ENCODE peak calls at places on chromosomes 2 and 18, in six cellular contexts. K, E, W, J, B and C are unnamed samples. For H3K27me3, the result is how much of the 10 kb centered on the place peaks cover.

GRCh38 chr18:23970161-23971153 is 44.1 kb upstream of the TTC39C start:
- DNase-seq in K (no peak), E (no peak), W (no peak), J (no peak), B (peak), C (no peak)

GRCh38 chr2:55590810-55591440 is 26.5 kb downstream of the PPP4R3B start:
- DNase-seq in K (no peak), E (no peak), W (peak), J (no peak), B (no peak), C (no peak)

GRCh38 chr2:20409039-20409438 is 37.8 kb upstream of the RHOB start:
- DNase-seq in K (no peak), E (no peak), W (no peak), J (no peak), B (no peak), C (no peak)

GRCh38 chr2:220437938-220438337 is 810.5 kb downstream of the SLC4A3 start:
- DNase-seq in K (no peak), E (no peak), W (no peak), J (no peak), B (no peak), C (no peak)

GRCh38 chr2:191041418-191042161 is 27.6 kb upstream of the STAT1 start:
- DNase-seq in K (no peak), E (peak), W (no peak), J (peak), B (no peak), C (peak)

GRCh38 chr2:237705225-237705524 is 77.8 kb downstream of the LRRFIP1 start:
- DNase-seq in K (no peak), E (peak), W (no peak), J (no peak), B (no peak), C (no peak)

GRCh38 chr18:21669736-21670135 is 34.8 kb downstream of the ABHD3 start:
- DNase-seq in K (no peak), E (no peak), W (no peak), J (no peak), B (no peak), C (no peak)

GRCh38 chr18:21958707-21959457 is 210.5 kb upstream of the GATA6 start:
- DNase-seq in K (no peak), E (no peak), W (no peak), J (no peak), B (no peak), C (no peak)

GRCh38 chr2:100588071-100588786 is 25.4 kb downstream of the PDCL3 start:
- DNase-seq in K (no peak), E (peak), W (peak), J (no peak), B (no peak), C (no peak)

GRCh38 chr2:128362889-128363228 is 44.2 kb upstream of the HS6ST1 start:
- DNase-seq in K (no peak), E (peak), W (no peak), J (peak), B (no peak), C (peak)

GRCh38 chr2:168449419-168449818 is 6.7 kb upstream of the CERS6 start:
- DNase-seq in K (no peak), E (peak), W (no peak), J (no peak), B (no peak), C (no peak)

GRCh38 chr2:178804791-178805190 is 2.4 kb downstream of the TTN start:
- DNase-seq in K (no peak), E (peak), W (no peak), J (no peak), B (no peak), C (no peak)

GRCh38 chr2:17912266-17912691 is 33.8 kb downstream of the KCNS3 start:
- DNase-seq in K (no peak), E (no peak), W (no peak), J (peak), B (no peak), C (no peak)

GRCh38 chr18:10086458-10086857 is 172.6 kb downstream of the VAPA start:
- DNase-seq in K (no peak), E (no peak), W (no peak), J (peak), B (no peak), C (no peak)

GRCh38 chr2:20145497-20146193 is 79.3 kb downstream of the SDC1 start:
- DNase-seq in K (no peak), E (no peak), W (no peak), J (peak), B (no peak), C (no peak)

GRCh38 chr18:23283933-23284430 is 148.7 kb downstream of the CABLES1 start:
- DNase-seq in K (no peak), E (peak), W (no peak), J (peak), B (no peak), C (peak)

GRCh38 chr2:166637051-166637450 is 143.0 kb upstream of the SCN7A start:
- DNase-seq in K (no peak), E (no peak), W (no peak), J (no peak), B (no peak), C (no peak)

GRCh38 chr2:15357922-15358321 is 203.2 kb downstream of the NBAS start:
- DNase-seq in K (no peak), E (no peak), W (no peak), J (no peak), B (no peak), C (no peak)

GRCh38 chr2:104658840-104659591 is 194.9 kb upstream of the POU3F3 start:
- DNase-seq in K (peak), E (no peak), W (no peak), J (peak), B (no peak), C (peak)

GRCh38 chr2:128169933-128170709 is 79.1 kb downstream of the UGGT1 start:
- DNase-seq in K (no peak), E (no peak), W (no peak), J (no peak), B (no peak), C (no peak)

GRCh38 chr2:185188656-185189055 is 549.9 kb upstream of the FSIP2 start:
- DNase-seq in K (no peak), E (no peak), W (no peak), J (no peak), B (no peak), C (no peak)

GRCh38 chr2:26640331-26640745 is 828 bp downstream of the CIB4 start:
- DNase-seq in K (no peak), E (peak), W (peak), J (peak), B (no peak), C (peak)

GRCh38 chr18:26546170-26546874 is 2.0 kb downstream of the KCTD1 start:
- DNase-seq in K (no peak), E (no peak), W (no peak), J (no peak), B (no peak), C (no peak)

GRCh38 chr2:172783091-172783898 is 47.6 kb downstream of the RAPGEF4 start:
- DNase-seq in K (no peak), E (peak), W (peak), J (peak), B (no peak), C (peak)

GRCh38 chr2:200454839-200455801 is 54.7 kb downstream of the KCTD18 start:
- DNase-seq in K (no peak), E (peak), W (no peak), J (no peak), B (no peak), C (no peak)

GRCh38 chr2:157627594-157628281 is 926 bp downstream of the ACVR1C start:
- DNase-seq in K (peak), E (peak), W (no peak), J (no peak), B (peak), C (peak)

GRCh38 chr18:63322908-63323634 is 3.5 kb upstream of the BCL2 start:
- DNase-seq in K (peak), E (peak), W (no peak), J (peak), B (peak), C (peak)
- H3K27me3 ChIP-seq in K (under half), E (under half), W (under half), J (under half), B (under half), C (under half)

GRCh38 chr18:79796531-79797390 is 977 bp upstream of the KCNG2 start:
- DNase-seq in K (no peak), E (no peak), W (no peak), J (no peak), B (no peak), C (no peak)

GRCh38 chr18:79797518-79798345 is at the start of gene KCNG2:
- DNase-seq in K (no peak), E (no peak), W (no peak), J (peak), B (no peak), C (peak)

GRCh38 chr18:79794851-79795250 is 2.9 kb upstream of the KCNG2 start:
- DNase-seq in K (no peak), E (no peak), W (no peak), J (no peak), B (no peak), C (no peak)

GRCh38 chr18:79796016-79796415 is 1.7 kb upstream of the KCNG2 start:
- DNase-seq in K (peak), E (peak), W (no peak), J (no peak), B (no peak), C (no peak)

DNA sequence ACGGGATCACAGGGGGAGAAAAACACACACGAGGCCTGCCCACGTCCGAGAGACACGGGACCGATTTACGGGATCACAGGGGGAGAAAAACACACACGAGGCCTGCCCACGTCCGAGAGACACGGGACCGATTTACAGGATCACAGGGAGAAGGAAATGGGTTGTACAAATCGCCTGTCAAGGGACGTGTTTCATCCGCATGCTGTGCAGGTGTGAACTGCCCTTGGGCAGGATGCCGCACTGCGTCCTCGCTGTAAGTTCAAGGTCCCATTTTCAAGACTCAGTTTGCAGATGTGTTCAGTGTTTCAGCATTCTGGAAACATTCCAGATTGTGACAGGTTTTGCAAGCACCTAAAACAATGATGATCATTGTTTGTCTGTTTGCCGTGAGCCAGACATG is 2.3 kb upstream of the KCNG2 start:
- DNase-seq in K (no peak), E (no peak), W (no peak), J (no peak), B (no peak), C (no peak)
- H3K27me3 ChIP-seq in K (under half), E (under half), W (under half), J (half or more), B (under half), C (under half)

DNA sequence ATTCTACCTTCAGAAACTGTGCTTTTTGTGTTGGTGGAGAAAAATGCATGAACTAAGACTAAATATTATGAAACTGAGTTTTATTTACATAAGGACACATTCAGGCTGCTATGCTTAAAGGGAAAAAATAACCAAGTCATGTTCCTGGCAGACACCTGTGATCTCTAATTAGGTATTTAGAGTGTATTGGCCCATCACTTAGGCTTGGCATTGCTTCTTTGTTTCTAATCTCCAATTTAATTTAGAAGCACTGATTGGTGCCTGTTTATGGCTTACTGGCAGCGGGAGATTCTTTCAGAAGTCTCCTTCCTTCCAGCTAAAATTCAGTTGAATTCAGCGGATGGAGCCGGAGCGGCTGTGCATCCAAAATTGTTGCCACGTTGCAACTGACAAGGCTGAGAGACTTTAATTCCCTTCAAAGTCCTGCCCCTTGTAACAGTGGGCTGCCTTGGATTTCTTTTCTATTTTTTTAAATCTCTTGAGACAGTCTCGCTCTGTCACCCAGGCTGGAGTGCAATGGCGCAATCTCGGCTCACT is 66.5 kb downstream of the VWA3B start:
- DNase-seq in K (no peak), E (no peak), W (no peak), J (no peak), B (no peak), C (no peak)
- H3K27me3 ChIP-seq in K (under half), E (under half), W (under half), J (under half), B (under half), C (under half)

GRCh38 chr18:7174359-7175107 is 56.4 kb upstream of the LRRC30 start:
- DNase-seq in K (no peak), E (no peak), W (no peak), J (peak), B (no peak), C (peak)

GRCh38 chr18:7169601-7170000 is 52.0 kb upstream of the LAMA1 start:
- DNase-seq in K (no peak), E (no peak), W (no peak), J (no peak), B (no peak), C (no peak)

GRCh38 chr18:7172611-7173010 is 55.0 kb upstream of the LAMA1 start:
- DNase-seq in K (no peak), E (no peak), W (no peak), J (no peak), B (no peak), C (no peak)

GRCh38 chr18:7170292-7170691 is 52.7 kb upstream of the LAMA1 start:
- DNase-seq in K (no peak), E (no peak), W (no peak), J (no peak), B (no peak), C (no peak)

DNA sequence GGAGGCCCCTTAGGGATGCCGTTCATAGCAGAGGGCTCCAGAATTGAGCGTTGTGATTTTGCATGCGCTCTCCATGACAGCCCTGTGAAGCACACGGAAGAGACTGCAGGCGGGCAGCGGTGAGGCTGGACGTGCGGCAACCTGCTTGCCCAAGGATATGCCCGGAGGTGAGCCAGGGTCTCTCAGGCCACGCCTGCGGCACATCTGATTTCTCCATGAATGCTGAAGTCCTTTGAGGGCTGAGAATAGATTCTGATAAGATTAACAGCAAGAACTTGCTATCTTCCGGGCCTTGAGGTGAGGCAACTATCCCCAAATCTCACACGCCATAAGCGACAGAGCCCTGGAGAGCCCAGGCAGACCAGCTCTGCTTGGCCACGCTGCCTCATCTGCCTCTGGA is 55.6 kb upstream of the LAMA1 start:
- DNase-seq in K (no peak), E (no peak), W (no peak), J (no peak), B (no peak), C (no peak)
- H3K27me3 ChIP-seq in K (under half), E (under half), W (under half), J (under half), B (under half), C (under half)

GRCh38 chr2:118207889-118208288 is 119.6 kb downstream of the INSIG2 start:
- DNase-seq in K (no peak), E (no peak), W (no peak), J (no peak), B (no peak), C (no peak)
- H3K27me3 ChIP-seq in K (under half), E (under half), W (under half), J (under half), B (under half), C (under half)